ENCODE peak calls at places on chromosomes 3 and 15, in five cellular contexts. H is adrenal gland, P is dorsolateral prefrontal cortex, Z is right cardiac atrium, U is activated T-cell treated with anti-CD3 and anti-CD28 coated beads for 24 hours. S is an unnamed sample.

GRCh38 chr3:185824051-185824466 is 783 bp downstream of the IGF2BP2 start:
- DNase-seq in H (peak), Z (peak), P (no peak), U (no peak), S (no peak)

GRCh38 chr15:34358367-34358766 is 8.6 kb downstream of the LPCAT4 start:
- DNase-seq in Z (no peak), H (no peak), P (no peak), U (no peak), S (no peak)

GRCh38 chr15:31280037-31280830 is 46.4 kb upstream of the KLF13 start:
- DNase-seq in P (peak), U (no peak), H (no peak), Z (peak), S (no peak)

GRCh38 chr15:45146405-45146804 is 16.6 kb downstream of the DUOX1 start:
- DNase-seq in H (peak), U (no peak), P (no peak), Z (peak), S (no peak)

GRCh38 chr3:125061170-125061569 is 5.4 kb upstream of the HEG1 start:
- DNase-seq in H (peak), Z (peak), U (no peak), P (no peak), S (no peak)

GRCh38 chr3:127698264-127699097 is 25.7 kb downstream of the ABTB1 start:
- DNase-seq in P (no peak), Z (peak), H (no peak), U (no peak), S (no peak)

GRCh38 chr15:53962646-53963561 is 15.3 kb upstream of the UNC13C start:
- DNase-seq in Z (peak), P (peak), U (peak), H (peak), S (no peak)

GRCh38 chr3:135218782-135219181 is 423.7 kb downstream of the EPHB1 start:
- DNase-seq in Z (no peak), P (no peak), H (no peak), U (no peak), S (no peak)

GRCh38 chr15:74870496-74871213 is 2.5 kb downstream of the SCAMP2 start:
- DNase-seq in U (no peak), Z (peak), P (no peak), H (no peak), S (no peak)